ENCODE peak calls at places on chromosomes 12 and 14, in four cellular contexts. R is lung microvascular endothelial cell, X is GM10248, Q is GM12865. T is an unnamed sample.
A peak's percentile ranks its signal among the peaks of the same experiment; 100 is the strongest.

GRCh38 chr12:80624986-80625530 is 82.4 kb upstream of the MYF6 start:
- DNase-seq in R (no peak), X (no peak), Q (no peak), T (no peak)

GRCh38 chr12:6277982-6278438 is 32.5 kb upstream of the PLEKHG6 start:
- DNase-seq in R (no peak), X (peak; percentile 68), Q (peak; percentile 63), T (peak; percentile 71)

GRCh38 chr12:124906606-124907261 is 7.7 kb downstream of the UBC start:
- DNase-seq in R (peak; percentile 96), X (peak; percentile 81), Q (peak; percentile 96), T (peak; percentile 83)

GRCh38 chr12:42238240-42239140 is at the start of gene YAF2:
- DNase-seq in R (peak; percentile 94), X (peak; percentile 92), Q (peak; percentile 95), T (peak; percentile 93)

GRCh38 chr14:76937181-76938091 is 91.1 kb downstream of the IRF2BPL start:
- DNase-seq in R (no peak), X (no peak), Q (no peak), T (no peak)

GRCh38 chr14:36507847-36508417 is 12.1 kb downstream of the NKX2-1 start:
- DNase-seq in R (no peak), X (no peak), Q (no peak), T (no peak)

GRCh38 chr12:91467686-91468085 is 285.1 kb upstream of the DCN start:
- DNase-seq in R (no peak), X (no peak), Q (no peak), T (no peak)

GRCh38 chr14:82999802-83000201 is 1466.1 kb upstream of the SEL1L start:
- DNase-seq in R (no peak), X (no peak), Q (no peak), T (no peak)

T was measured in GM13976.